ENCODE peak calls at places on chromosomes 4 and X, in five cellular contexts. U is M059J, V is midbrain, S is nephron progenitor cell, I is AML-193. Q is an unnamed sample.

GRCh38 chrX:9141496-9141895 is 107.6 kb upstream of the FAM9B start:
- DNase-seq in U (peak; percentile 73), V (no peak), S (no peak), I (no peak), Q (peak; percentile 72)

GRCh38 chr4:135249006-135249405 is 1047.4 kb upstream of the PABPC4L start:
- DNase-seq in V (no peak), S (no peak), I (no peak), U (no peak), Q (no peak)

GRCh38 chr4:16496501-16496900 is 270.2 kb upstream of the TAPT1 start:
- DNase-seq in I (no peak), U (peak; percentile 74), S (no peak), V (peak; percentile 13), Q (peak; percentile 75)

GRCh38 chr4:7675136-7675535 is 240.4 kb upstream of the PSAPL1 start:
- DNase-seq in U (no peak), V (no peak), S (no peak), I (no peak), Q (no peak)

GRCh38 chrX:53674581-53674980 is 11.9 kb downstream of the HUWE1 start:
- DNase-seq in V (no peak), I (no peak), U (no peak), S (no peak), Q (no peak)

GRCh38 chr4:17511950-17512795 is at the start of gene QDPR:
- DNase-seq in V (peak; percentile 89), U (peak; percentile 71), I (peak; percentile 75), S (peak; percentile 91), Q (peak; percentile 83)

GRCh38 chrX:136839196-136839595 is 41.3 kb downstream of the RBMX start:
- DNase-seq in S (no peak), U (no peak), V (no peak), I (no peak), Q (no peak)

GRCh38 chr4:174714393-174715211 is 114.4 kb downstream of the GLRA3 start:
- DNase-seq in U (peak; percentile 52), S (peak; percentile 50), I (peak; percentile 57), V (peak; percentile 20), Q (peak; percentile 61)

GRCh38 chr4:25484243-25484721 is 107.2 kb downstream of the ANAPC4 start:
- DNase-seq in I (no peak), U (peak; percentile 50), S (no peak), V (no peak), Q (peak; percentile 91)

GRCh38 chr4:21596521-21596920 is 352.1 kb downstream of the KCNIP4 start:
- DNase-seq in S (no peak), I (no peak), V (peak; percentile 66), U (no peak), Q (no peak)

GRCh38 chr4:7004331-7004730 is 38.8 kb upstream of the TADA2B start:
- DNase-seq in U (peak; percentile 99), S (no peak), V (no peak), I (no peak), Q (no peak)

GRCh38 chrX:47321386-47321785 is 49.0 kb upstream of the ZNF157 start:
- DNase-seq in U (no peak), I (no peak), V (peak; percentile 67), S (peak; percentile 73), Q (peak; percentile 6)

GRCh38 chr4:8028884-8029568 is 89.4 kb upstream of the AFAP1 start:
- DNase-seq in S (no peak), U (no peak), V (no peak), I (no peak), Q (no peak)

GRCh38 chrX:69107231-69107739 is 58.0 kb downstream of the PJA1 start:
- DNase-seq in S (peak; percentile 26), U (no peak), I (no peak), V (no peak), Q (peak; percentile 16)

GRCh38 chrX:105191878-105192277 is 28.6 kb downstream of the TEX13A start:
- DNase-seq in S (peak; percentile 28), I (no peak), V (peak; percentile 5), U (peak; percentile 1), Q (peak; percentile 38)

GRCh38 chrX:130091976-130092522 is 18.2 kb downstream of the ELF4 start:
- DNase-seq in S (no peak), U (no peak), V (no peak), I (peak; percentile 73), Q (no peak)

GRCh38 chr4:121778991-121779628 is 14.1 kb upstream of the SMIM43 start:
- DNase-seq in I (no peak), U (no peak), S (no peak), V (no peak), Q (peak; percentile 18)

GRCh38 chr4:74284074-74284473 is 24.2 kb upstream of the EPGN start:
- DNase-seq in V (no peak), U (peak; percentile 93), I (no peak), S (no peak), Q (peak; percentile 82)

GRCh38 chr4:13162886-13163285 is 321.3 kb downstream of the RAB28 start:
- DNase-seq in S (no peak), U (peak; percentile 79), V (no peak), I (no peak), Q (no peak)

GRCh38 chrX:2697741-2698294 is 6.7 kb downstream of the CD99 start:
- DNase-seq in U (peak; percentile 21), I (no peak), V (no peak), S (no peak), Q (no peak)

GRCh38 chrX:109890910-109891502 is 111.9 kb upstream of the TMEM164 start:
- DNase-seq in S (peak; percentile 79), U (peak; percentile 65), I (peak; percentile 56), V (peak; percentile 40), Q (peak; percentile 55)

GRCh38 chr4:16692493-16692892 is 206.0 kb downstream of the LDB2 start:
- DNase-seq in V (no peak), S (no peak), I (no peak), U (peak; percentile 58), Q (no peak)

GRCh38 chr4:114027596-114027995 is 48.1 kb upstream of the ARSJ start:
- DNase-seq in S (no peak), V (no peak), I (no peak), U (no peak), Q (no peak)

GRCh38 chrX:40245411-40246140 is 147.8 kb upstream of the BCOR start:
- DNase-seq in U (peak; percentile 48), S (no peak), I (no peak), V (no peak), Q (no peak)

GRCh38 chr4:40190880-40191815 is 5.7 kb upstream of the RHOH start:
- DNase-seq in S (no peak), I (no peak), V (no peak), U (no peak), Q (no peak)

GRCh38 chrX:103780701-103781402 is 4.2 kb downstream of the PLP1 start:
- DNase-seq in I (no peak), U (no peak), V (peak; percentile 83), S (no peak), Q (no peak)

GRCh38 chr4:89308161-89308500 is 531 bp upstream of the GPRIN3 start:
- DNase-seq in S (no peak), I (no peak), U (no peak), V (no peak), Q (no peak)

GRCh38 chrX:8868070-8868795 is 67.0 kb upstream of the FAM9A start:
- DNase-seq in I (no peak), U (peak; percentile 93), V (no peak), S (peak; percentile 2), Q (peak; percentile 55)

GRCh38 chrX:44440006-44440405 is 96.5 kb upstream of the EFHC2 start:
- DNase-seq in V (no peak), U (no peak), I (no peak), S (no peak), Q (no peak)

GRCh38 chrX:140157143-140157542 is 191.8 kb upstream of the CXorf66 start:
- DNase-seq in U (no peak), V (no peak), S (no peak), I (no peak), Q (no peak)

GRCh38 chr4:16297003-16297402 is 70.7 kb upstream of the TAPT1 start:
- DNase-seq in V (no peak), S (no peak), U (no peak), I (no peak), Q (peak; percentile 51)

GRCh38 chr4:24560770-24561415 is 23.5 kb downstream of the DHX15 start:
- DNase-seq in S (no peak), U (peak; percentile 67), V (no peak), I (no peak), Q (no peak)

Q was measured in kidney tubule cell.